ENCODE peak calls at places on chromosomes 3 and 15, in four cellular contexts. One of them, this sample, is unnamed.

GRCh38 chr3:120645083-120645800 is 36.8 kb downstream of the HGD start:
- DNase-seq in iPS DF 6.9: no peak
- DNase-seq in MM.1S: no peak
- DNase-seq in T-helper 22 cell: no peak
- DNase-seq in this sample: no peak

GRCh38 chr15:35078221-35078915 is 6.7 kb downstream of the NANOGP8 start:
- DNase-seq in iPS DF 6.9: peak
- DNase-seq in MM.1S: peak
- DNase-seq in T-helper 22 cell: no peak
- DNase-seq in this sample: peak

GRCh38 chr3:129571605-129572547 is 28.9 kb downstream of the H1-8 start:
- DNase-seq in iPS DF 6.9: no peak
- DNase-seq in MM.1S: no peak
- DNase-seq in T-helper 22 cell: no peak
- DNase-seq in this sample: no peak

GRCh38 chr3:64267774-64268604 is 42.7 kb upstream of the PRICKLE2 start:
- DNase-seq in iPS DF 6.9: no peak
- DNase-seq in MM.1S: no peak
- DNase-seq in T-helper 22 cell: no peak
- DNase-seq in this sample: no peak

GRCh38 chr15:90959028-90959595 is 4.4 kb downstream of the RCCD1 start:
- DNase-seq in iPS DF 6.9: no peak
- DNase-seq in MM.1S: no peak
- DNase-seq in T-helper 22 cell: no peak
- DNase-seq in this sample: no peak

GRCh38 chr3:72901840-72902239 is 14.0 kb downstream of the GXYLT2 start:
- DNase-seq in iPS DF 6.9: no peak
- DNase-seq in MM.1S: no peak
- DNase-seq in T-helper 22 cell: no peak
- DNase-seq in this sample: no peak

GRCh38 chr15:64224508-64224907 is 61.7 kb upstream of the PPIB start:
- DNase-seq in iPS DF 6.9: no peak
- DNase-seq in MM.1S: no peak
- DNase-seq in T-helper 22 cell: no peak
- DNase-seq in this sample: no peak

GRCh38 chr3:146682176-146682575 is 77.0 kb upstream of the PLSCR5 start:
- DNase-seq in iPS DF 6.9: no peak
- DNase-seq in MM.1S: no peak
- DNase-seq in T-helper 22 cell: no peak
- DNase-seq in this sample: no peak

GRCh38 chr3:14457999-14458398 is 55.6 kb downstream of the SLC6A6 start:
- DNase-seq in iPS DF 6.9: peak
- DNase-seq in MM.1S: no peak
- DNase-seq in T-helper 22 cell: no peak
- DNase-seq in this sample: no peak

GRCh38 chr15:30922469-30923311 is 19.0 kb downstream of the FAN1 start:
- DNase-seq in iPS DF 6.9: peak
- DNase-seq in MM.1S: no peak
- DNase-seq in T-helper 22 cell: no peak
- DNase-seq in this sample: no peak

GRCh38 chr3:99647081-99647480 is 8.7 kb downstream of the COL8A1 start:
- DNase-seq in iPS DF 6.9: no peak
- DNase-seq in MM.1S: no peak
- DNase-seq in T-helper 22 cell: no peak
- DNase-seq in this sample: no peak

GRCh38 chr3:115792206-115792955 is 169.1 kb downstream of the GAP43 start:
- DNase-seq in iPS DF 6.9: no peak
- DNase-seq in MM.1S: no peak
- DNase-seq in T-helper 22 cell: peak
- DNase-seq in this sample: no peak

GRCh38 chr3:60954049-60954448 is 297.2 kb downstream of the FHIT start:
- DNase-seq in iPS DF 6.9: no peak
- DNase-seq in MM.1S: no peak
- DNase-seq in T-helper 22 cell: no peak
- DNase-seq in this sample: no peak

GRCh38 chr3:40663296-40663695 is 138.5 kb downstream of the ZNF621 start:
- DNase-seq in iPS DF 6.9: no peak
- DNase-seq in MM.1S: no peak
- DNase-seq in T-helper 22 cell: no peak
- DNase-seq in this sample: no peak